ENCODE peak calls at places on chromosomes 7 and 10, in five cellular contexts. J is upper lobe of right lung; H is WTC11; N is CD8-positive, alpha-beta T cell; Z is PC-9. G is an unnamed sample.
A peak's percentile ranks its signal among the peaks of the same experiment; 100 is the strongest.

GRCh38 chr7:112668561-112668960 is 121.6 kb downstream of the TMEM168 start:
- DNase-seq in N (no peak), J (no peak), Z (no peak), H (no peak), G (no peak)

GRCh38 chr10:86535057-86535882 is 13.7 kb upstream of the WAPL start:
- DNase-seq in N (no peak), Z (peak; percentile 74), J (peak; percentile 94), H (peak; percentile 75), G (no peak)

GRCh38 chr10:50515420-50515819 is 108.3 kb downstream of the SGMS1 start:
- DNase-seq in J (no peak), N (no peak), H (no peak), Z (no peak), G (no peak)

GRCh38 chr10:78931333-78932083 is 137.3 kb upstream of the ZMIZ1 start:
- DNase-seq in Z (peak; percentile 79), N (no peak), J (peak; percentile 54), H (no peak), G (no peak)

GRCh38 chr7:65371468-65371867 is 2.2 kb upstream of the ZNF92 start:
- DNase-seq in J (no peak), N (no peak), H (no peak), Z (no peak), G (no peak)

GRCh38 chr10:811781-812180 is 119.7 kb downstream of the LARP4B start:
- DNase-seq in N (no peak), H (no peak), J (no peak), Z (no peak), G (no peak)

GRCh38 chr7:85820702-85821443 is 634.0 kb upstream of the SEMA3D start:
- DNase-seq in J (no peak), H (no peak), N (no peak), Z (no peak), G (no peak)

GRCh38 chr7:150383710-150384397 is 4.7 kb downstream of the ZNF775 start:
- DNase-seq in Z (no peak), J (peak; percentile 58), H (peak; percentile 96), N (no peak), G (no peak)

GRCh38 chr7:82050134-82050533 is 280.3 kb upstream of the HGF start:
- DNase-seq in N (no peak), H (no peak), J (no peak), Z (peak; percentile 47), G (no peak)

GRCh38 chr7:116679495-116679894 is 7.5 kb downstream of the MET start:
- DNase-seq in Z (no peak), J (no peak), N (no peak), H (no peak), G (no peak)

GRCh38 chr10:96685297-96685696 is 35.0 kb downstream of the PIK3AP1 start:
- DNase-seq in N (no peak), J (no peak), H (no peak), Z (no peak), G (no peak)

DNA sequence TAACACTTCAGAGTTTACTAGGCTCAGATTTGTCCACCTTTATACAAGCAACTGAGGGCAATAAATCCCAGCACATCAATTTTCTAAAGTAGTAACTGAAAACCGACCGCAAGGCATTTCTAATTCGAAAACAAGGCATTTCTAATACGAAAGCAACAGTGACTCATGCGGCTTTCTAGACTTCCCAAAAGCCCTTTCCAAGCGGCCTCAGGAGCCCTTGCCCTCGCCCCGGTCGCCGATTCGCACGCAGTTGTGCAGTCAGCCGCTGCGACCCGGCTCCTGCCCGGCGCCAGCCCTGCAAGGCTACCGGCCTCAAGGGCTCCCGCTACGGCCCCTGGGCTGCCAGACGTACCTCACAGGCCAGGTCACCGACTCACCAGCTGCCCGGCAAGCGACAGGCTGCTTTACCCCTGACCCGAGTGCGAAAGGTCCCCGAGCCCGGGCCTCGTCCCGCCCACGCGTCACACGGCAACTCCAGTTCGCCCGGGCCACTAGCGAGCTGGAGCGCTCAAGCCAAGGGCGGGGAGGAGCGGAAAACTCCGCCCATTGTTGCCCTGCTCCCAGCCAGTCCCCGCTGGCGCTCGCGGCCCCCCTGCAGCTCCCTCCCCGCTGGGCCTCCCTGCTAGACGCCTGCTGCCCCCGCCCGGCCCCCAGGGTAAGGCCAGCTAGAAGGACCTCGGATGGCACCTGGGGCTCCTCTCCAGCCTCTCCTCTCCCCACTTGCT is 7.3 kb downstream of the NCOA4 start:
- DNase-seq in H (peak; percentile 88), Z (peak; percentile 97), N (peak; percentile 81), J (peak; percentile 99), G (peak; percentile 95)
- TF ChIP-seq CTCF in H (no peak), Z (peak; percentile 43), N (no peak), J (peak; percentile 42), G (peak; percentile 59)

GRCh38 chr10:28410420-28411135 is 107.7 kb upstream of the MPP7 start:
- DNase-seq in J (no peak), Z (no peak), H (no peak), N (no peak), G (no peak)
- TF ChIP-seq CTCF in J (no peak), Z (no peak), H (no peak), N (no peak), G (peak; percentile 54)

GRCh38 chr10:111360260-111360925 is 283.6 kb downstream of the ADRA2A start:
- DNase-seq in H (peak; percentile 63), N (no peak), Z (peak; percentile 10), J (no peak), G (no peak)
- TF ChIP-seq CTCF in H (no peak), N (no peak), Z (peak; percentile 29), J (peak; percentile 54), G (peak; percentile 55)

GRCh38 chr10:80952436-80952835 is 414.7 kb downstream of the SH2D4B start:
- DNase-seq in N (no peak), H (no peak), Z (no peak), J (no peak), G (no peak)
- TF ChIP-seq CTCF in N (no peak), H (no peak), Z (no peak), J (no peak), G (no peak)

DNA sequence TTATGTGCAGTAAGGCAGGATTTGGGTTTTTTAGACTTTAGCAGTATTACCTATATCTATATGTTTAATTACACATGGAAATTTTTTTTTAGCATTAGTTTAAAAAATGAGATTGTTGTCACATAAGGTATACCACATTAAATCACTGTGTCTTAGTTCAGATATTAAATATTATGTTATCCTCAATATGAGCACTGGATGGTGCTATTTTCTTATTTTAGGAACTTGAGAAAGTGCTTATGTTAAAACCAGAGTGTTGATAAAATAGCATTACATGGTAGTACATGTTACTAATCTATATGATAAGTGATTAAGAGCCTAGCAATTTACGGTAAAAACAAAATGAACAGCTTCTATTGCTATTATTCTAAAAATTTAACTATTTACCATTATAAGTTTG is 28.8 kb downstream of the MIOS start:
- DNase-seq in J (no peak), Z (no peak), N (no peak), H (no peak), G (no peak)
- TF ChIP-seq CTCF in J (peak; percentile 31), Z (peak; percentile 77), N (peak; percentile 69), H (no peak), G (peak; percentile 83)

GRCh38 chr10:119688033-119688508 is 36.9 kb downstream of the BAG3 start:
- DNase-seq in J (no peak), N (no peak), H (no peak), Z (no peak), G (no peak)
- TF ChIP-seq CTCF in J (no peak), N (no peak), H (no peak), Z (no peak), G (peak; percentile 27)

DNA sequence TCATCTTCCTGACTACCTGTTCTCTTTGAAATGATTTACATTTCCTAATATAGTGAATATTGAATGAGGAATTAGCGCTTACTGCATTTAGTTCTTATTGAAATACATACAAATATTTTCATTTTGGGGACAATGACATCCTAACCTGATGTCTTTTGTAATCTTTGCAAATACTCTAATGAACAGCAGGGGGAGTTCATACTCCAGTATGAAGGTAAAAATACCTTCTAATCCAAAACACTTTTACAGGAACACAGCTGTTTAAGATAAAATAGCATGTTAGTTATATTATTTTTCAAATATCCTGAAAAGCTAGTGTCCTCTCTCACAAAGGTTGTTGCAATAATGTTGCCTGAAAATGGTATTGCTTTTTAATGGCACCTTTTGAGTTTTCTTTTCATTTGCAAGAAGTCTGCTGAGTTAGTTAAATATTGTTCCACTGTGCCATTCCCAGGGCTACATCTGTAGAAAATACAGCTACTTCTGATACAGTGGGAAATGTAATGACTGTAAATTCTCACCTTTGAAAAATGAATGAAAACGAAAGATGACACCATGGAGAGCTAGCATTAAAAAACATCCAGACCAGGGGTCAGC is 400.0 kb downstream of the PHF14 start:
- DNase-seq in Z (no peak), H (no peak), J (no peak), N (no peak), G (no peak)
- TF ChIP-seq CTCF in Z (peak; percentile 77), H (no peak), J (peak; percentile 41), N (no peak), G (peak; percentile 82)

GRCh38 chr10:3534433-3534832 is 250.6 kb downstream of the KLF6 start:
- DNase-seq in J (no peak), N (no peak), H (no peak), Z (no peak), G (no peak)

GRCh38 chr10:3531670-3532069 is 253.3 kb downstream of the KLF6 start:
- DNase-seq in Z (no peak), H (no peak), N (no peak), J (no peak), G (no peak)

GRCh38 chr10:3533296-3533695 is 251.7 kb downstream of the KLF6 start:
- DNase-seq in J (no peak), Z (peak; percentile 22), H (no peak), N (no peak), G (no peak)

GRCh38 chr10:3531097-3531645 is 253.8 kb downstream of the KLF6 start:
- DNase-seq in J (no peak), Z (no peak), N (no peak), H (no peak), G (no peak)

GRCh38 chr10:3532644-3533043 is 252.4 kb downstream of the KLF6 start:
- DNase-seq in N (no peak), J (no peak), H (no peak), Z (peak; percentile 65), G (no peak)
- TF ChIP-seq CTCF in N (no peak), J (no peak), H (no peak), Z (no peak), G (no peak)

GRCh38 chr10:129656642-129657041 is 189.6 kb downstream of the MGMT start:
- DNase-seq in N (no peak), J (no peak), H (no peak), Z (no peak), G (no peak)

GRCh38 chr10:129659881-129660280 is 192.8 kb downstream of the MGMT start:
- DNase-seq in N (no peak), J (no peak), H (no peak), Z (no peak), G (no peak)

GRCh38 chr10:129658673-129659072 is 191.6 kb downstream of the MGMT start:
- DNase-seq in H (peak; percentile 49), N (no peak), J (no peak), Z (no peak), G (no peak)

GRCh38 chr10:129657297-129657974 is 190.4 kb downstream of the MGMT start:
- DNase-seq in H (no peak), N (no peak), J (no peak), Z (no peak), G (no peak)

DNA sequence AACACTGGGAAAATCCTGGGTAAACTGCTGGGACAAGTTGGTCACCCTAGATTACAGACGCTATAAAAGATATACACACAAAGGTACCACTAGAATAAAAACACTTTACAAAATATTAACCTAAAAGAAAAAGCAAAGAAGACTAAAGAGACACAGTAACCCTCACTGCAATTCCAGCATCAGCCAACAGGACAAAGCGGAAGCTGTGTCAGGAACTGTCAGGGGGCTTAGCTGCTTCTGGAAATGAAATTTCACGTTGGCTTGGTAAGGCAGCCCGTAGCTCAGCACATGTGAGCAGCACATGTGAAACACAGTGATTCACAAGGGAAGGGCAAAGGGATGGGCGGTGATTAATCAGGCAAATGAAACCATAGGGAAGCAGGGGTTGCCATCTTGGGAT is 195.3 kb downstream of the MGMT start:
- DNase-seq in J (no peak), H (no peak), Z (no peak), N (no peak), G (no peak)
- TF ChIP-seq CTCF in J (no peak), H (no peak), Z (no peak), N (no peak), G (no peak)

G was measured in chondrocyte.